ENCODE peak calls at places on chromosomes 12 and 14, in six cellular contexts. N is fibroblast of pulmonary artery, K is keratinocyte, X is foreskin fibroblast, T is Peyer's patch, M is activated B cell treated with CpG ODN at 0.5 μM for 24 hours. D is an unnamed sample.

GRCh38 chr14:73209943-73210342 is 27.4 kb upstream of the PAPLN start:
- DNase-seq in T (no peak), M (no peak), K (no peak), N (peak; percentile 85), X (peak; percentile 62), D (no peak)

GRCh38 chr12:43740511-43741100 is 18.0 kb downstream of the PUS7L start:
- DNase-seq in K (no peak), T (no peak), N (peak; percentile 6), M (no peak), X (no peak), D (no peak)

GRCh38 chr14:54610051-54610977 is 43.4 kb downstream of the SAMD4A start:
- DNase-seq in M (no peak), X (peak; percentile 71), T (no peak), N (peak; percentile 44), K (no peak), D (no peak)

GRCh38 chr12:105409286-105409685 is 78.8 kb downstream of the C12orf75 start:
- DNase-seq in N (no peak), K (no peak), T (no peak), X (no peak), M (no peak), D (no peak)

GRCh38 chr14:52397844-52398243 is 83.7 kb downstream of the PTGER2 start:
- DNase-seq in K (no peak), N (peak; percentile 23), M (no peak), T (no peak), X (peak; percentile 87), D (no peak)

GRCh38 chr14:22226381-22226780 is 362.6 kb downstream of the DAD1 start:
- DNase-seq in M (no peak), N (no peak), X (no peak), K (no peak), T (no peak), D (no peak)

GRCh38 chr14:89493877-89494634 is 77.0 kb upstream of the FOXN3 start:
- DNase-seq in M (peak; percentile 23), K (no peak), T (no peak), X (no peak), N (no peak), D (no peak)

GRCh38 chr12:47863985-47864384 is 40.8 kb downstream of the VDR start:
- DNase-seq in M (no peak), X (no peak), K (no peak), T (no peak), N (no peak), D (no peak)

GRCh38 chr14:64788706-64789105 is 84.5 kb downstream of the PLEKHG3 start:
- DNase-seq in N (peak; percentile 85), M (no peak), T (no peak), K (peak; percentile 73), X (peak; percentile 86), D (no peak)

GRCh38 chr14:103118663-103119404 is 4.4 kb upstream of the TNFAIP2 start:
- DNase-seq in M (no peak), T (peak; percentile 77), X (no peak), N (no peak), K (no peak), D (peak; percentile 100)

GRCh38 chr14:21300892-21301291 is 21.0 kb downstream of the RPGRIP1 start:
- DNase-seq in M (peak; percentile 46), T (peak; percentile 65), K (no peak), X (peak; percentile 18), N (no peak), D (no peak)

GRCh38 chr12:85468356-85469157 is 188.5 kb downstream of the ALX1 start:
- DNase-seq in K (peak; percentile 32), T (no peak), X (peak; percentile 78), N (peak; percentile 82), M (no peak), D (no peak)

GRCh38 chr12:122126713-122127597 is 47.1 kb downstream of the IL31 start:
- DNase-seq in T (peak; percentile 71), X (no peak), N (no peak), M (no peak), K (no peak), D (no peak)

GRCh38 chr12:24307716-24308335 is 358.4 kb upstream of the SOX5 start:
- DNase-seq in X (no peak), T (no peak), K (no peak), M (no peak), N (no peak), D (no peak)

GRCh38 chr14:68792022-68792829 is 641 bp downstream of the ZFP36L1 start:
- DNase-seq in M (no peak), T (peak; percentile 59), K (no peak), N (no peak), X (peak; percentile 17), D (peak; percentile 43)

GRCh38 chr14:36619853-36620252 is 37.4 kb upstream of the NKX2-8 start:
- DNase-seq in N (no peak), X (no peak), K (no peak), T (no peak), M (no peak), D (no peak)

GRCh38 chr14:91005716-91006115 is 54.7 kb downstream of the RPS6KA5 start:
- DNase-seq in X (no peak), M (no peak), K (no peak), N (no peak), T (no peak), D (no peak)

GRCh38 chr14:95660550-95661515 is 25.4 kb upstream of the TCL1B start:
- DNase-seq in K (no peak), X (no peak), T (no peak), M (no peak), N (no peak), D (no peak)

GRCh38 chr12:6039894-6040601 is 84.4 kb downstream of the VWF start:
- DNase-seq in N (peak; percentile 85), M (peak; percentile 22), K (peak; percentile 25), X (peak; percentile 89), T (peak; percentile 74), D (peak; percentile 52)

GRCh38 chr14:36657409-36658090 is 4.1 kb upstream of the PAX9 start:
- DNase-seq in N (no peak), T (no peak), K (no peak), M (no peak), X (peak; percentile 37), D (no peak)

GRCh38 chr14:26190644-26191043 is 407.2 kb downstream of the NOVA1 start:
- DNase-seq in X (peak; percentile 77), N (peak; percentile 39), T (no peak), M (no peak), K (no peak), D (no peak)

GRCh38 chr14:29603721-29604120 is 323.9 kb downstream of the PRKD1 start:
- DNase-seq in T (no peak), N (peak; percentile 8), X (no peak), K (no peak), M (no peak), D (no peak)

GRCh38 chr14:77593501-77593911 is 22.9 kb downstream of the SPTLC2 start:
- DNase-seq in X (peak; percentile 51), K (no peak), M (no peak), T (no peak), N (peak; percentile 29), D (no peak)

GRCh38 chr14:68146812-68147211 is 327.2 kb downstream of the RAD51B start:
- DNase-seq in K (peak; percentile 48), M (no peak), X (peak; percentile 96), T (no peak), N (peak; percentile 96), D (no peak)

GRCh38 chr14:69475194-69475818 is 9.2 kb upstream of the PLEKHD1 start:
- DNase-seq in X (peak; percentile 29), M (no peak), T (no peak), K (no peak), N (peak; percentile 24), D (no peak)

GRCh38 chr14:76208340-76208739 is 56.6 kb downstream of the GPATCH2L start:
- DNase-seq in M (no peak), T (no peak), X (no peak), N (no peak), K (no peak), D (no peak)

GRCh38 chr14:76917158-76917596 is 91.0 kb downstream of the LRRC74A start:
- DNase-seq in N (peak; percentile 86), X (peak; percentile 87), T (peak; percentile 76), M (no peak), K (no peak), D (no peak)

GRCh38 chr14:68785817-68786490 is 6.9 kb downstream of the ZFP36L1 start:
- DNase-seq in M (no peak), K (no peak), N (peak; percentile 86), T (peak; percentile 65), X (peak; percentile 70), D (no peak)

GRCh38 chr12:89140580-89141236 is 211.6 kb downstream of the DUSP6 start:
- DNase-seq in X (peak; percentile 71), N (peak; percentile 60), K (no peak), T (no peak), M (no peak), D (no peak)

GRCh38 chr12:113208041-113208934 is 13.0 kb upstream of the TPCN1 start:
- DNase-seq in T (peak; percentile 92), M (peak; percentile 64), N (peak; percentile 38), X (peak; percentile 84), K (no peak), D (peak; percentile 86)

GRCh38 chr12:94875525-94875924 is 128.0 kb downstream of the NDUFA12 start:
- DNase-seq in X (no peak), K (peak; percentile 7), N (peak; percentile 17), M (no peak), T (no peak), D (no peak)
- TF ChIP-seq CTCF in X (no peak), K (peak; percentile 66), N (peak; percentile 18), M (no peak), T (peak; percentile 32), D (no peak)

GRCh38 chr14:46973295-46973694 is 321.7 kb upstream of the RPL10L start:
- DNase-seq in X (no peak), T (no peak), M (no peak), K (no peak), N (no peak), D (no peak)
- TF ChIP-seq CTCF in X (no peak), T (no peak), M (no peak), K (no peak), N (no peak), D (no peak)

DNA sequence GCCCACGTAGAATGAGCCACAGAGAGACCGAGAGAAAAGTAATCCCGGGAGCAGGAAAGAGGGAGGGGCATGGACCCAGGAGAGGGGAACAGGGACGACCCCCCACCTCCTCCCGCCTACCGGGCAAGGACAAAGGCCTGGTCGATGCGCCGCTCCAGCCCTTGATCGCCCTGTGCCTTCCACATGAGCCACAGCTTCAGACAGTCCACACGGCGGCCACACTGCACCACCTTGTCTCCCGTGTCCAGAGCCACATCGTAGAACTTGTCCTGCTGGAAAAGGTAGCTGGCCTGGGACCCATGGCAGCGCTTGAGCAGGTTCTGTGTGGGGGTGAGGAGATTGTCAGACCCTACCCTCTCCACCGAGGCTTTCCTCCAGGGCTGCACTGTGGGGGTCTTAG is 20.5 kb upstream of the ZNF740 start:
- DNase-seq in N (no peak), X (no peak), M (no peak), T (no peak), K (no peak), D (no peak)
- TF ChIP-seq CTCF in N (no peak), X (no peak), M (no peak), T (no peak), K (no peak), D (no peak)

GRCh38 chr12:46372131-46372851 is at the start of gene SLC38A2:
- DNase-seq in T (peak; percentile 99), N (peak; percentile 94), K (peak; percentile 40), M (peak; percentile 97), X (peak; percentile 99), D (peak; percentile 95)
- TF ChIP-seq CTCF in T (no peak), N (no peak), K (no peak), M (no peak), X (no peak), D (no peak)